ENCODE peak calls at places on chromosomes 11 and 22, in nine cellular contexts. R, D, Z, O, P, L, N, E and B are unnamed samples.

GRCh38 chr11:15965562-15966250 is 390.6 kb downstream of the SOX6 start:
- DNase-seq in D (no peak), L (no peak), E (peak; percentile 26), R (no peak), P (no peak), O (no peak), Z (peak; percentile 58), N (no peak), B (no peak)

GRCh38 chr22:40415531-40416266 is 45.3 kb downstream of the SGSM3 start:
- DNase-seq in L (no peak), P (no peak), O (no peak), E (no peak), D (no peak), Z (no peak), N (no peak), R (no peak), B (no peak)

GRCh38 chr22:25057013-25057881 is 104.7 kb downstream of the KIAA1671 start:
- DNase-seq in E (peak; percentile 55), D (no peak), R (peak; percentile 34), L (peak; percentile 69), Z (peak; percentile 51), O (peak; percentile 63), N (peak; percentile 78), P (peak; percentile 75), B (peak; percentile 72)

GRCh38 chr11:75100314-75100713 is 3.6 kb upstream of the OR2AT4 start:
- DNase-seq in R (no peak), E (peak; percentile 20), L (no peak), D (peak; percentile 10), O (no peak), N (no peak), Z (no peak), P (no peak), B (no peak)

GRCh38 chr22:27913162-27913741 is 5.8 kb downstream of the PITPNB start:
- DNase-seq in O (no peak), P (no peak), D (no peak), Z (no peak), N (no peak), R (no peak), E (no peak), L (no peak), B (no peak)

GRCh38 chr22:20526628-20527355 is 19.4 kb downstream of the MED15 start:
- DNase-seq in E (no peak), R (no peak), L (no peak), P (no peak), D (no peak), O (no peak), Z (no peak), N (no peak), B (no peak)

GRCh38 chr11:76574406-76574805 is 96.1 kb downstream of the LRRC32 start:
- DNase-seq in E (no peak), O (no peak), D (peak; percentile 6), R (no peak), N (no peak), P (no peak), L (no peak), Z (no peak), B (no peak)

GRCh38 chr11:104531894-104532293 is 366.4 kb downstream of the CASP12 start:
- DNase-seq in D (no peak), L (no peak), O (no peak), Z (no peak), R (no peak), E (no peak), N (no peak), P (no peak), B (no peak)

DNA sequence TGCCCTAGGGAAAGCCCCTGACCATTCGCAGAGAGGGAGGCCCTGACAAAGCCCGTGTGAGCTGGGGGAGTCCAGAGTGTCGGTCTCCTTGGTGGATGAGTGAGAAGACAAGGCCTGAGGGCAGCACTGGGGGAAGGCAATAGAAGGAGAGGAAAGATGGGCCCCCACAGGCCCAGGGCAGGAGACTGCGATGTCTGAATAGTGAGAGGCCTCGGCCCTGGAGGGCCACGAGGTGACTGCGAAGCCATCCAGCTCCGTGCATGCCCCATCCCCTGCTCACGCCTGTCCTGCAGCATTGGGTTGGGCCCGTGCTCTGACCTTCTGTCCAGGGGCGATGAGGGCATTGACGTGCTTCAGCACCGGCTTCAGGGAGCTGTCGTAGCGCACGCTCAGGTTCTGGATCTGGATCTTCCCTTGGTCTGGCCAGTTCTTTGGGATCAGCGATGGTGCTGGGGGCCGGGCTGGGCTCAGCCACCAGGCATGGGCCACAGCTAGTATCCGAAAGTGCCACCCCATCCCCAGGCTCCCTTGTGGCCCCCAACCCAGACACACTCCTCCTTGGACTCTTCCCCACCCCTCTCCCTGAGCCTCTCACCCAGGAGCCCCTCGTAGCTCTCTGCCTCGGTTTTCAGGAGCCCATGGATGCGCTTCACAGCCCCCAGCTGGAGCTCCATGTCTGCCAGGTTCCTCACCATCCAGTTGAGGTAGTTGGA is 8.3 kb upstream of the KCNJ11 start:
- DNase-seq in O (no peak), P (no peak), D (no peak), Z (no peak), R (no peak), E (no peak), N (no peak), L (no peak), B (no peak)
- H3K27ac ChIP-seq in O (no peak overlapping the region), P (no peak overlapping the region), D (no peak overlapping the region), Z (no peak overlapping the region), R (no peak overlapping the region), E (no peak overlapping the region), N (no peak overlapping the region), L (no peak overlapping the region), B (no peak overlapping the region)

GRCh38 chr11:120137187-120137610 is 714 bp downstream of the TRIM29 start:
- DNase-seq in R (no peak), L (no peak), O (no peak), P (no peak), D (no peak), E (no peak), Z (peak; percentile 27), N (peak; percentile 23), B (peak; percentile 43)

GRCh38 chr11:120139316-120140069 is 1.6 kb upstream of the TRIM29 start:
- DNase-seq in N (peak; percentile 19), R (no peak), O (no peak), E (no peak), Z (no peak), D (no peak), P (no peak), L (no peak), B (no peak)

GRCh38 chr11:120135838-120136237 is 2.1 kb downstream of the TRIM29 start:
- DNase-seq in E (peak; percentile 75), R (no peak), N (peak; percentile 4), D (no peak), Z (no peak), P (no peak), L (no peak), O (no peak), B (peak; percentile 4)

GRCh38 chr11:120136356-120136755 is 1.6 kb downstream of the TRIM29 start:
- DNase-seq in L (no peak), R (no peak), Z (peak; percentile 21), O (no peak), N (peak; percentile 17), E (no peak), D (no peak), P (no peak), B (no peak)

DNA sequence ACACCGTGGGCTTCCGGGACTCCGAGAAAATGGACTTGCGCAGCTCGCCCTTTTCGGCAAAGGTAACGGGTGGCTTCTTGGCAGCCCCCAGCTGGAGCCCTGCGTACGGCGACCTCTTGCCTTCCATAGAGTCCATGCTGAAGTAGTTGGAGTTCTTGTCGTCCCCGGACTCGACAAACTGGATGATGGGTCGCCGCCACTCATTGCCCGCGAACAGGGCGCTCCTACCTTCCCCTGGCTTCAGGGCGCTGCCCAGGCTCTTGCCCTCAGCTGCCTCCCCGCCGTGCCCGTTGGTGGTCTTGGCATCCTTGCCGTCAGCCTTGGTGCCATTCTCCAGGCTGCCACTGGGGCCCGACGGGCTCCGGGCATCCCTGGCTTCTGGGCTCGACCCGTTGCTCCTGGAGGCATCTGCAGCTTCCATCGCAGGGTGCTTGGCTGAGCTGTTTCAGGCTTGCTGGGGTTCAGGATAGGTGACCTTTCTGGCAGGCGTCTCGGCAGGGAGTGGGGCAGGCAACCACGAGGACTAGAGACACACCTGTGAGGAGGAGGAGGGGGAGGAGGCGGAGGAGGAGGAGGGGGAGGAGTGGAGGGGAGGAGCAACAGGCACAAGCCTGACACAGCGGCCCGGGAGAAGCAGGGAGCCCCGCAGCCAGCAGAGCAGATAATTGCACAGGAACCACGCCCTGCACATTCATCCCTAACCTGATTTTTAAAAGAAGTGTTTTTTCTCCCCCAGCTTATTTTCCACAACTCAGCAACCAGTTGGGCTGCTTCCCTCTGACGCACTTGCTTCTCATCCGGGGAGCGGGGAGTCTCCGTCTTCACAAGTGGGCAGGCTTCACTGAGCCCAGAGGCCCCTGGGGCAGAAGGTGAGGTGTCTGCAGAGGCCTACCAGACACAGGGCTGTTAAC is at the start of gene TRIM29:
- DNase-seq in O (no peak), L (no peak), N (peak; percentile 37), Z (peak; percentile 33), P (no peak), R (no peak), D (no peak), E (peak; percentile 87), B (peak; percentile 6)
- TF ChIP-seq CTCF in O (no peak), L (no peak), N (no peak), Z (no peak), P (no peak), R (no peak), D (no peak), E (peak; percentile 49), B (no peak)

DNA sequence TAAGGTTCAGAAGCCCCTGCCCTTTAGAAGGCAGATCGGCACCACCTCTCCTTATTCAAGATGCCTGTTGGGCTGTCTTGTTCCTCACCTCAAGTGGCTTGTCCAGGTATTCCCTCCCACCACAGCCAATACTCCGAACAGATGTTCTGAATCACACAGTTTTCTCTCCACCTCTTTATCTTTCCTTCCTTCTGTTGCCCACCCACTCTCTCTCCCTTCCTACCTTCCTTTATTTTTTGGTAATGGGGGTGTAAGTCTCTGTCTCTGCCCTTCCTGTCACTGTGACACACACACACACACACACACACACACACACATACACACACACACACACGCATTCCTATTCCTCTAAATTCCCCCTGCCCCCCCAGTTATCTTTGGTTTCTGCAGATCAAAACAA is 8.4 kb downstream of the BEST1 start:
- DNase-seq in R (no peak), D (no peak), L (no peak), N (no peak), E (no peak), P (no peak), O (no peak), Z (no peak), B (no peak)
- H3K27ac ChIP-seq in R (no peak overlapping the region), D (no peak overlapping the region), L (no peak overlapping the region), N (no peak overlapping the region), E (peak overlapping the region; percentile 54), P (no peak overlapping the region), O (no peak overlapping the region), Z (no peak overlapping the region), B (no peak overlapping the region)

GRCh38 chr11:842370-843002 is at the start of the genes POLR2L and TSPAN4:
- DNase-seq in R (peak; percentile 87), D (peak; percentile 68), E (peak; percentile 80), P (peak; percentile 97), N (peak; percentile 91), L (peak; percentile 82), Z (peak; percentile 88), O (peak; percentile 88), B (peak; percentile 82)

GRCh38 chr11:845872-846271 is 3.2 kb downstream of the TSPAN4 start:
- DNase-seq in E (no peak), P (no peak), Z (no peak), D (no peak), O (no peak), N (no peak), R (no peak), L (no peak), B (no peak)

GRCh38 chr11:843086-843704 is 543 bp downstream of the TSPAN4 start:
- DNase-seq in R (no peak), E (no peak), Z (no peak), O (no peak), D (no peak), P (no peak), L (no peak), N (no peak), B (no peak)

GRCh38 chr11:844693-845644 is 2.3 kb downstream of the TSPAN4 start:
- DNase-seq in E (peak; percentile 75), O (no peak), L (no peak), R (peak; percentile 83), P (peak; percentile 83), D (peak; percentile 71), Z (peak; percentile 94), N (peak; percentile 77), B (peak; percentile 35)

GRCh38 chr11:843818-844692 is 1.4 kb downstream of the TSPAN4 start:
- DNase-seq in Z (peak; percentile 96), N (peak; percentile 68), L (no peak), O (no peak), D (peak; percentile 79), E (peak; percentile 86), P (peak; percentile 91), R (peak; percentile 78), B (no peak)
- TF ChIP-seq CTCF in Z (no peak), N (peak; percentile 10), L (no peak), O (no peak), D (no peak), E (no peak), P (peak; percentile 24), R (no peak), B (no peak)